ENCODE peak calls at places on chromosomes 4 and X, in six cellular contexts. A is upper lobe of right lung; O is thoracic aorta; H is CD4-positive, alpha-beta memory T cell; B is NCI-H1105; T is T47D. C is an unnamed sample.

GRCh38 chrX:69015564-69016218 is 149.6 kb downstream of the PJA1 start:
- DNase-seq in A (no peak), B (no peak), H (no peak), T (no peak), O (no peak), C (no peak)

GRCh38 chr4:153117554-153117953 is 86.7 kb upstream of the TRIM2 start:
- DNase-seq in O (no peak), B (no peak), A (no peak), H (no peak), T (no peak), C (no peak)

GRCh38 chr4:134470544-134470943 is 269.0 kb upstream of the PABPC4L start:
- DNase-seq in O (no peak), T (no peak), H (no peak), B (no peak), A (no peak), C (no peak)

GRCh38 chr4:138707746-138708145 is 307.8 kb upstream of the NOCT start:
- DNase-seq in B (no peak), T (no peak), O (no peak), A (no peak), H (no peak), C (no peak)

GRCh38 chr4:140090215-140090731 is 63.7 kb downstream of the MAML3 start:
- DNase-seq in H (no peak), T (no peak), A (no peak), B (no peak), O (no peak), C (no peak)

GRCh38 chrX:22800360-22800759 is 199.4 kb upstream of the DDX53 start:
- DNase-seq in T (no peak), O (peak; percentile 3), B (no peak), H (no peak), A (no peak), C (no peak)

GRCh38 chrX:118644378-118644777 is 83.0 kb upstream of the IL13RA1 start:
- DNase-seq in O (no peak), H (no peak), A (no peak), B (no peak), T (no peak), C (no peak)

GRCh38 chrX:79174949-79175644 is 30.6 kb downstream of the GPR174 start:
- DNase-seq in A (no peak), T (no peak), H (no peak), B (no peak), O (no peak), C (no peak)

GRCh38 chrX:63835361-63835760 is 50.3 kb upstream of the ARHGEF9 start:
- DNase-seq in B (no peak), A (no peak), H (no peak), O (no peak), T (no peak), C (no peak)

GRCh38 chr4:86564795-86565194 is 29.3 kb upstream of the PTPN13 start:
- DNase-seq in B (no peak), A (no peak), H (no peak), T (no peak), O (no peak), C (no peak)

GRCh38 chr4:26152051-26152450 is 168.8 kb upstream of the RBPJ start:
- DNase-seq in T (no peak), O (no peak), A (no peak), H (no peak), B (peak; percentile 2), C (no peak)

GRCh38 chr4:120809518-120809917 is 113.0 kb downstream of the PRDM5 start:
- DNase-seq in H (no peak), O (no peak), T (no peak), A (no peak), B (no peak), C (no peak)

GRCh38 chr4:156971623-156972369 is at the start of gene PDGFC:
- DNase-seq in B (peak; percentile 8), A (peak; percentile 95), T (peak; percentile 50), O (peak; percentile 50), H (no peak), C (no peak)

GRCh38 chr4:143641406-143641805 is 59.1 kb downstream of the FREM3 start:
- DNase-seq in H (no peak), O (no peak), T (no peak), A (no peak), B (no peak), C (no peak)

GRCh38 chr4:56874166-56874565 is 33.5 kb upstream of the REST start:
- DNase-seq in T (no peak), H (no peak), B (no peak), O (no peak), A (no peak), C (no peak)

GRCh38 chr4:24656906-24657305 is 72.6 kb upstream of the DHX15 start:
- DNase-seq in B (no peak), T (no peak), O (no peak), A (no peak), H (no peak), C (no peak)